ENCODE peak calls at places on chromosomes 6 and 20, in four cellular contexts. One of them, this sample, is unnamed.

GRCh38 chr6:73585566-73586415 is 65.0 kb upstream of the EEF1A1 start:
- DNase-seq in H1: no peak
- DNase-seq in HepG2: peak; percentile 88
- DNase-seq in GM12892: no peak
- DNase-seq in this sample: no peak

GRCh38 chr20:50628326-50628725 is 63.0 kb downstream of the RIPOR3 start:
- DNase-seq in H1: no peak
- DNase-seq in HepG2: peak; percentile 33
- DNase-seq in GM12892: no peak
- DNase-seq in this sample: no peak

GRCh38 chr6:21914121-21914973 is 320.8 kb downstream of the SOX4 start:
- DNase-seq in GM12892: no peak
- DNase-seq in H1: no peak
- DNase-seq in HepG2: no peak
- DNase-seq in this sample: no peak

GRCh38 chr6:37137881-37138568 is 31.9 kb upstream of the PIM1 start:
- DNase-seq in GM12892: no peak
- DNase-seq in HepG2: peak; percentile 74
- DNase-seq in H1: peak; percentile 60
- DNase-seq in this sample: no peak

GRCh38 chr6:135534773-135535380 is 37.3 kb upstream of the AHI1 start:
- DNase-seq in GM12892: no peak
- DNase-seq in H1: no peak
- DNase-seq in HepG2: no peak
- DNase-seq in this sample: no peak

GRCh38 chr20:32580970-32581838 is 3.9 kb downstream of the NOL4L start:
- DNase-seq in GM12892: no peak
- DNase-seq in HepG2: peak; percentile 47
- DNase-seq in H1: no peak
- DNase-seq in this sample: no peak

GRCh38 chr20:32829291-32830005 is 9.7 kb downstream of the MAPRE1 start:
- DNase-seq in HepG2: no peak
- DNase-seq in H1: no peak
- DNase-seq in GM12892: no peak
- DNase-seq in this sample: no peak

GRCh38 chr6:7201732-7202541 is 94.2 kb downstream of the RREB1 start:
- DNase-seq in H1: no peak
- DNase-seq in HepG2: no peak
- DNase-seq in GM12892: peak; percentile 63
- DNase-seq in this sample: peak; percentile 52

GRCh38 chr6:168440520-168441433 is at the start of gene SMOC2:
- DNase-seq in HepG2: no peak
- DNase-seq in GM12892: no peak
- DNase-seq in H1: peak; percentile 71
- DNase-seq in this sample: no peak

GRCh38 chr6:168442646-168443045 is 1.7 kb downstream of the SMOC2 start:
- DNase-seq in GM12892: no peak
- DNase-seq in H1: no peak
- DNase-seq in HepG2: no peak
- DNase-seq in this sample: no peak

GRCh38 chr6:168437751-168438150 is 3.2 kb upstream of the SMOC2 start:
- DNase-seq in HepG2: no peak
- DNase-seq in H1: no peak
- DNase-seq in GM12892: no peak
- DNase-seq in this sample: no peak

GRCh38 chr6:168441434-168442391 is 729 bp downstream of the SMOC2 start:
- DNase-seq in HepG2: no peak
- DNase-seq in GM12892: no peak
- DNase-seq in H1: peak; percentile 61
- DNase-seq in this sample: no peak

GRCh38 chr6:168439791-168440491 is 1.0 kb upstream of the SMOC2 start:
- DNase-seq in H1: no peak
- DNase-seq in HepG2: no peak
- DNase-seq in GM12892: no peak
- DNase-seq in this sample: no peak
- TF ChIP-seq POLR2AphosphoS5 in H1: no peak
- TF ChIP-seq POLR2AphosphoS5 in HepG2: no peak
- TF ChIP-seq POLR2AphosphoS5 in GM12892: no peak
- TF ChIP-seq POLR2AphosphoS5 in this sample: no peak

DNA sequence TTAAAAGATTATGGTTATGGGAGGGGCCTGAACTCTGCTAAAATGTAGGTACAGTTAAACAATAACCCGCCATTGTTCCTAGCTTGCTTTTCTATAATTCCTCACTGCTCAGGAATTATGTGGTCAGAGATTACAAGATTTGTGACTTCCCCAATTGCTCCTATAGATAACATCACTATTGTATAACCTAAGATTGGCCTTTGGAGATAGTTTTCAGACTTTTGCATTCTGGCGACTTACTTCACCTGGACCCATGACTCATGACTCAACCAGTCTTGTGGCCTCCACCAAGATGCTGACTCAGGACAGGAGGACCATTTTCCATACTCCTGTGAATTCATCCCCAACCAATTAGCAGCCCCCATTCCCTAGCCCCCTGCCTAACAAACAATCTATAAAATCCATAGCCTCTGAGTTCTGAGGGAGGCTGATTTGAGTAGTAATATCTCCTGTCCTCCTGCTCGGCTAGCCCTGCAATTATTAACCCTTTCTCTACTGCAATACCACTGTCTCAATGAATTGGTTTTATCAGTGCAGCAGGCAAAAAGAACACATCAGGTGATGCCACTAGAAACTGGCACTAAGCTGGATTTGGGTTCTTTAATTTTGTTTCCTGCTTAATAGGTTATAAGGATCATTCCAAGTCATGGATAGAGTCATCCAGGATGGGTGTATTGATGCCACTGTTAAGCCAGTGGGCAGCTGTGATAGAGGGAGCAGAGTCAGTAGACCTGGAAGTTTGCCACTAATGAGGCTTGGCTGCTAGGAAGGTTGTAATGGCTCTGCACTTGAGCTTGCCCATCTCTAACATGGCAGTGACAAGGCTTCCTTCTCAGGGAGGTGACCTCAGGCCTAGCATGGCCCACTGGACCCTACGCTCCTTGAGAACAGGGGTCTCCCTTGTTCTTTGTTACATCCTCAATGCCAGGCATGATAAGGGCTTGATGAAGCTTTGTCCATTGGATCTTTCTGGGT is 154.8 kb downstream of the CD83 start:
- DNase-seq in HepG2: no peak
- DNase-seq in H1: peak; percentile 30
- DNase-seq in GM12892: no peak
- DNase-seq in this sample: no peak
- TF ChIP-seq TAF1 in HepG2: no peak
- TF ChIP-seq TAF1 in H1: no peak
- TF ChIP-seq TAF1 in GM12892: no peak
- TF ChIP-seq TAF1 in this sample: no peak

GRCh38 chr20:37415118-37416085 is 69.5 kb downstream of the SRC start:
- DNase-seq in H1: no peak
- DNase-seq in GM12892: no peak
- DNase-seq in HepG2: no peak
- DNase-seq in this sample: no peak

GRCh38 chr20:37414636-37415035 is 68.7 kb downstream of the SRC start:
- DNase-seq in GM12892: no peak
- DNase-seq in H1: no peak
- DNase-seq in HepG2: no peak
- DNase-seq in this sample: no peak

GRCh38 chr20:37413023-37413334 is 67.0 kb downstream of the SRC start:
- DNase-seq in H1: no peak
- DNase-seq in HepG2: no peak
- DNase-seq in GM12892: no peak
- DNase-seq in this sample: no peak

GRCh38 chr20:37413354-37413753 is 67.4 kb downstream of the SRC start:
- DNase-seq in HepG2: no peak
- DNase-seq in H1: no peak
- DNase-seq in GM12892: no peak
- DNase-seq in this sample: no peak

DNA sequence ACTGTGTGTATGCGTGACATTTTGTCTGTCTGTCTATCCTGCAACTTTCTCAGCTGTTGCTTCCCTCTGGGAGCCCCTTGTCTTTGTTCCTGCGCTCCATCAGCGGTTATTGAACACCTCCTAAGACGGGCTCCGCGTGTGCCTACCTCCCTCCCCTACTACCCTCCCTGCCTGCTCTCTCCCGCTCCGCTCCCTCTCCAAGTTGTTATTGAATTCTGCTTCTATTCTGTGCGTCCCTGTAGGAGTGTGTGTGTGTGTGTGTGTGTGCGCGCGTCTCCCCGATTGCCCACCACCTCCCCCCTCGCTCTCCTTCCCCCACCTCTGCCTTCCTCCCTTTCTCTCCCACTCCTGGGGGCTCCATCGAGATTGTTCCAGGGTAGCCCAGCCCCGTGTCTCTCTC is 68.2 kb downstream of the SRC start:
- DNase-seq in GM12892: no peak
- DNase-seq in HepG2: no peak
- DNase-seq in H1: peak; percentile 49
- DNase-seq in this sample: no peak
- TF ChIP-seq POLR2AphosphoS5 in GM12892: no peak
- TF ChIP-seq POLR2AphosphoS5 in HepG2: no peak
- TF ChIP-seq POLR2AphosphoS5 in H1: no peak
- TF ChIP-seq POLR2AphosphoS5 in this sample: no peak

GRCh38 chr6:118785601-118786000 is 108.4 kb upstream of the ASF1A start:
- DNase-seq in HepG2: no peak
- DNase-seq in GM12892: no peak
- DNase-seq in H1: no peak
- DNase-seq in this sample: no peak
- TF ChIP-seq TAF1 in HepG2: no peak
- TF ChIP-seq TAF1 in GM12892: no peak
- TF ChIP-seq TAF1 in H1: no peak
- TF ChIP-seq TAF1 in this sample: no peak

DNA sequence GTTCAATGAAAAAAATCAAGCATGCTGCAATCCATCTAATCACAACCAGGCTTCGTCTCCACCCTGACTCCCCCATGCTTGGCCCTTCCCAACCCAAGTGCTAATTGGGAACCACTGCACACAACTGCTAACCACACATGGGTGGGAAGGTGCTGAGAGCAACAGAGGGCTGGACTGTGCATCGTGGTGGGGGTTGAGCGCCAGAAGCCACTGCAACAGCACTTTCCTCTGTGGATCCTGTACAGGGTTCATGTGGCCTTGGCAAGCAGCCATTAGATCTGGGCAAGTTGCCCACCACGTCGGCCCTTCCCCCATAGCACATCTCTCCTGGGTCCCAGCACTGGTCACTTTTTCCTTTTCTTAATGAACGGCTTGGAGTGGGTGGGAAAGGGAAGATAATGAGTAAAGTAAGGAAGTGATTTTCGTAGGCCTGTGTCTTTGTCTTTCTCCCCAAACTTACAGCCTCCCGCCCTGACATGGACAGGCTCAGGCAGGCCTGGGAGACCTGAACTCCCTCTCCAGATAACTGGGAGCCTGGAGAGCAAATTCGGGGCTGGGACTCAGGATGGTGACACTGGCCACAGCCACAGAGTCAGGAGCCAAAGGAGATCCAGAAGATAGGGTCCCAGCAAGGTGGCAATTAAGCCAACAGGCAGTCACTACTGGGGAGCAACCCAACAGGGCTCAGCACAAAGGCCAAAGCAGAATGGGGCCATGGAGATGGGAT is 34.4 kb upstream of the MRPS10 start:
- DNase-seq in HepG2: peak; percentile 42
- DNase-seq in H1: no peak
- DNase-seq in GM12892: no peak
- DNase-seq in this sample: no peak
- TF ChIP-seq POLR2AphosphoS5 in HepG2: no peak
- TF ChIP-seq POLR2AphosphoS5 in H1: no peak
- TF ChIP-seq POLR2AphosphoS5 in GM12892: no peak
- TF ChIP-seq POLR2AphosphoS5 in this sample: no peak